ENCODE peak calls at places on chromosomes 7 and 10, in four cellular contexts. T, Y, O and N are unnamed samples.

GRCh38 chr10:132396495-132397035 is 435 bp upstream of the PWWP2B start:
- DNase-seq in O (peak; percentile 31), Y (peak; percentile 73), T (no peak), N (peak; percentile 81)

GRCh38 chr10:61899997-61900828 is 1.3 kb upstream of the ARID5B start:
- DNase-seq in O (peak; percentile 79), T (peak; percentile 34), Y (peak; percentile 34), N (peak; percentile 48)

GRCh38 chr10:131885391-131886165 is 15.2 kb upstream of the PPP2R2D start:
- DNase-seq in T (peak; percentile 84), Y (peak; percentile 87), O (peak; percentile 39), N (peak; percentile 77)

GRCh38 chr10:47262606-47263295 is 37.2 kb upstream of the GDF10 start:
- DNase-seq in Y (no peak), O (peak; percentile 17), T (no peak), N (no peak)

GRCh38 chr7:42285383-42285824 is 48.4 kb upstream of the GLI3 start:
- DNase-seq in Y (no peak), O (no peak), T (no peak), N (no peak)

GRCh38 chr10:42428534-42428933 is 209.8 kb downstream of the ZNF33B start:
- DNase-seq in Y (no peak), T (no peak), O (no peak), N (no peak)

GRCh38 chr7:131538791-131539179 is 17.6 kb downstream of the PODXL start:
- DNase-seq in T (no peak), Y (no peak), O (no peak), N (peak; percentile 82)

GRCh38 chr10:123380491-123381085 is 226.4 kb downstream of the BUB3 start:
- DNase-seq in T (peak; percentile 12), Y (no peak), O (no peak), N (no peak)

GRCh38 chr10:104447899-104448298 is 94.3 kb downstream of the CFAP58 start:
- DNase-seq in T (no peak), Y (no peak), O (no peak), N (no peak)

GRCh38 chr7:137879357-137880158 is 32.8 kb upstream of the DGKI start:
- DNase-seq in Y (no peak), T (no peak), O (peak; percentile 61), N (peak; percentile 50)

GRCh38 chr7:110921478-110922210 is 169.3 kb upstream of the LRRN3 start:
- DNase-seq in T (no peak), Y (no peak), O (peak; percentile 22), N (no peak)

GRCh38 chr10:74244097-74244685 is 93.2 kb downstream of the ADK start:
- DNase-seq in T (no peak), O (peak; percentile 73), Y (peak; percentile 23), N (no peak)

GRCh38 chr10:117399341-117400196 is 24.3 kb upstream of the PDZD8 start:
- DNase-seq in O (no peak), Y (no peak), T (no peak), N (no peak)

GRCh38 chr7:157545681-157546060 is 208.9 kb downstream of the DNAJB6 start:
- DNase-seq in O (no peak), Y (no peak), T (no peak), N (no peak)

GRCh38 chr10:133103311-133103910 is 15.7 kb downstream of the ADGRA1 start:
- DNase-seq in O (no peak), Y (no peak), T (no peak), N (no peak)

GRCh38 chr10:125631806-125632205 is 51.2 kb downstream of the TEX36 start:
- DNase-seq in Y (no peak), T (no peak), O (no peak), N (no peak)

GRCh38 chr10:73494877-73495225 is 973 bp downstream of the PPP3CB start:
- DNase-seq in Y (no peak), T (peak; percentile 6), O (no peak), N (no peak)

DNA sequence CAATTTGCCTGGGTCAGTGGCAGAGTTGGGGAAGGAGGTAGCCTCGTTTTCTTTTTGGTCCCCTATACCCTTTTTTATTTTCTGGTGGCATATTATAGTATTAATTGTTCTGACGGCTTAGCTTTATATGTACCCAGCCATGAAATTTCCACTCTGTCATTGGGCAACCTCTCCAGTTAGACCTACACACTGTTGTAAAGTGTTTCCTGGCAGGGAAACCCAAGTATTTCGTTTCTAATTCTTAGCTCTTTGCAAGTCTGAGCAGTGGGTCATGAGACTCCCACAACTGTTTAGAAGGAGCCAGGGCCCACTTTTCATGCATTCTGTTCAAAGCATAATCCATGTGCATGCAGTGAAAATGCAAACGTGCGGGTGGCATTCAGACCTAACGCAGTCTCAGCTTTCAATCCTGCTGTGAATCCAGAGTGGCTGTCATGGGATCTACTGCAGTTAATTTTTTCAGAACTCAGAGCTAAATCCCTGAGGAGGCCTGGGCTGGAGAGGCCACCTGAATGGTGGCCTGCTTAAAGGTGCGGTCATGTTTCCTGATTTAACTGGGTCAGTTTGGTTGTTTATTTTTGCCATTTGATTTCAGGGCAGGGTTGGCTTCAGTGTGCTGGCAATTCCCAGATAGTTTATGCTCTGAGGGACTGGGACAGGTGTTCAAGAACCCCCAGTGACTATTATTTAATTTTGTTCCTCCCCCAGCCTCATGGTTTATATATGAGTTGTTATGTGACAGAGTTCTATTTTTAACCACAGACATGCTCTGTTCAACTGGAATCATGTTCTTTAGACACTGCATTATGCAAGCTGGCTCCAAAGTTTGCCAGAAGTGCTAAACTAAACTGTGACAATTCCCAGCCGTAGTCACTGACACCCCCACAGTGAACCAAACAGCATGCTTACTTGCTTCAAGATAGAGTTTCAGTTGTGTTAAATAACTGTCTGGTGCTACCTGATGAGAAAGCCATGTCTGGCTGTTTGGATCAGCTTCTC is 27.4 kb upstream of the SYPL1 start:
- DNase-seq in O (peak; percentile 52), Y (no peak), T (no peak), N (peak; percentile 37)
- H3K27ac ChIP-seq in O (no peak overlapping the region), Y (no peak overlapping the region), T (no peak overlapping the region), N (peak overlapping the region; percentile 96)

DNA sequence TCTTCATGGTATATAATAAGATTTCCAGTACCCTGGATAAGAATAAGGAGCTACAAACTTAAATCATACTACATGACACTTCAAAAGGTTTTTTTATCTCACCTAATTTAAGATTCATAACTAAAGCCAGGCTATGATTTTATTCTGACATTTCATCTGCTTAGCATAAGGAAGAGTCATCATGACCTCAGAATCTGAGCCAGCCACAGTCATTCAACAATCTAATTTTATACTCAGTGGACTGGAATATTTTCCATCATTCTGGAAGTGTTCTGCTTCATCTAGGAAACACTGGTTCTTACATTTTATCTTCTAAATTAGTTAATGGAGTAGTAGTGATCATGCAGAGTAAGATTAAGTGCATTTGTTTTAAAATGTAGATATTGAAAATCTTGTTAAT is 102.1 kb upstream of the KCND2 start:
- DNase-seq in T (no peak), O (peak; percentile 15), Y (no peak), N (no peak)
- H3K27ac ChIP-seq in T (no peak overlapping the region), O (no peak overlapping the region), Y (no peak overlapping the region), N (peak overlapping the region; percentile 13)

GRCh38 chr10:95545981-95546380 is 15.2 kb downstream of the SORBS1 start:
- DNase-seq in O (no peak), Y (no peak), T (no peak), N (no peak)

GRCh38 chr10:95547791-95548435 is 13.3 kb downstream of the SORBS1 start:
- DNase-seq in T (no peak), O (no peak), Y (no peak), N (no peak)

GRCh38 chr10:95550073-95550672 is 11.0 kb downstream of the SORBS1 start:
- DNase-seq in O (no peak), Y (no peak), T (no peak), N (no peak)

GRCh38 chr10:95544783-95545500 is 16.2 kb downstream of the SORBS1 start:
- DNase-seq in O (no peak), T (no peak), Y (no peak), N (no peak)

GRCh38 chr10:95547197-95547596 is 14.0 kb downstream of the SORBS1 start:
- DNase-seq in Y (no peak), O (no peak), T (no peak), N (no peak)
- H3K27ac ChIP-seq in Y (no peak overlapping the region), O (no peak overlapping the region), T (no peak overlapping the region), N (no peak overlapping the region)

GRCh38 chr10:17074548-17074860 is 55.1 kb downstream of the CUBN start:
- DNase-seq in T (no peak), Y (no peak), O (peak; percentile 52), N (no peak)
- H3K27ac ChIP-seq in T (peak overlapping the region; percentile 75), Y (no peak overlapping the region), O (no peak overlapping the region), N (no peak overlapping the region)

GRCh38 chr10:102502029-102502336 is 529 bp downstream of the ACTR1A start:
- DNase-seq in T (peak; percentile 98), O (peak; percentile 99), Y (peak; percentile 99), N (peak; percentile 100)

GRCh38 chr10:102504179-102504975 is 605 bp downstream of the SUFU start:
- DNase-seq in O (peak; percentile 45), Y (peak; percentile 58), T (no peak), N (peak; percentile 63)

GRCh38 chr10:102501201-102502028 is 1.1 kb downstream of the ACTR1A start:
- DNase-seq in O (peak; percentile 25), T (no peak), Y (no peak), N (no peak)

GRCh38 chr10:102503264-102504178 is at the start of gene SUFU:
- DNase-seq in Y (peak; percentile 99), T (peak; percentile 88), O (peak; percentile 99), N (peak; percentile 97)

GRCh38 chr10:102502337-102503151 is at the start of gene ACTR1A:
- DNase-seq in O (peak; percentile 100), T (peak; percentile 94), Y (peak; percentile 97), N (peak; percentile 98)
- H3K27ac ChIP-seq in O (peak within 1 kb of the TSS; percentile 68), T (peak within 1 kb of the TSS; percentile 88), Y (peak within 1 kb of the TSS; percentile 70), N (peak within 1 kb of the TSS; percentile 97)